ENCODE peak calls at places on chromosomes 6 and 20, in ten cellular contexts. L is RCC 7860, Z is ovary, Q is T-helper 1 cell, B is nephron progenitor cell, J is M059J, E is naive B cell, G is mucosa of gallbladder, Y is tibial artery, F is BJ. T is an unnamed sample.

GRCh38 chr6:49541936-49542335 is 8.5 kb upstream of the C6orf141 start:
- DNase-seq in L (no peak), Z (no peak), Q (no peak), B (no peak), J (peak; percentile 72), E (no peak), G (peak; percentile 56), Y (no peak), F (no peak), T (no peak)

GRCh38 chr20:10433014-10433622 is 904 bp downstream of the MKKS start:
- DNase-seq in L (no peak), Z (no peak), Q (no peak), B (no peak), J (no peak), E (no peak), G (no peak), Y (no peak), F (no peak), T (peak; percentile 47)

GRCh38 chr6:40654828-40655227 is 67.7 kb upstream of the LRFN2 start:
- DNase-seq in L (no peak), Z (no peak), Q (no peak), B (no peak), J (no peak), E (no peak), G (no peak), Y (no peak), F (no peak), T (no peak)

GRCh38 chr6:110880651-110881050 is 6.1 kb downstream of the AMD1 start:
- DNase-seq in L (no peak), Z (no peak), Q (no peak), B (no peak), J (no peak), E (no peak), G (no peak), Y (no peak), F (no peak), T (no peak)

GRCh38 chr20:21344961-21345360 is 41.8 kb downstream of the XRN2 start:
- DNase-seq in L (no peak), Z (no peak), Q (no peak), B (no peak), J (no peak), E (no peak), G (no peak), Y (no peak), F (no peak), T (no peak)

GRCh38 chr6:147508871-147509608 is 550 bp downstream of the SAMD5 start:
- DNase-seq in L (no peak), Z (no peak), Q (no peak), B (peak; percentile 61), J (no peak), E (no peak), G (no peak), Y (no peak), F (no peak), T (no peak)

GRCh38 chr6:157667211-157668033 is 155.6 kb upstream of the SNX9 start:
- DNase-seq in L (peak; percentile 39), Z (no peak), Q (peak; percentile 58), B (peak; percentile 65), J (peak; percentile 67), E (peak; percentile 60), G (peak; percentile 63), Y (no peak), F (peak; percentile 88), T (peak; percentile 64)

GRCh38 chr6:34284563-34285545 is 36.0 kb upstream of the SMIM29 start:
- DNase-seq in L (no peak), Z (peak; percentile 57), Q (no peak), B (no peak), J (peak; percentile 29), E (peak; percentile 37), G (peak; percentile 43), Y (peak; percentile 77), F (peak; percentile 35), T (no peak)

GRCh38 chr6:10521104-10521808 is at the start of gene GCNT2:
- DNase-seq in L (no peak), Z (no peak), Q (no peak), B (peak; percentile 63), J (peak; percentile 70), E (no peak), G (no peak), Y (no peak), F (no peak), T (peak; percentile 54)

GRCh38 chr6:106617302-106617701 is 12.0 kb downstream of the RTN4IP1 start:
- DNase-seq in L (no peak), Z (no peak), Q (no peak), B (no peak), J (no peak), E (no peak), G (no peak), Y (no peak), F (no peak), T (no peak)

GRCh38 chr6:36204068-36204753 is 7.7 kb downstream of the BRPF3 start:
- DNase-seq in L (no peak), Z (no peak), Q (peak; percentile 67), B (no peak), J (no peak), E (peak; percentile 29), G (no peak), Y (no peak), F (no peak), T (no peak)